ENCODE peak calls at places on chromosomes 13 and 19, in seven cellular contexts. O, C, Y, N, H, T and V are unnamed samples.

GRCh38 chr19:12293771-12294307 is 844 bp downstream of the ZNF44 start:
- DNase-seq in C (peak; percentile 61), O (peak; percentile 72), Y (peak; percentile 46), N (peak; percentile 51), H (peak; percentile 47), T (peak; percentile 44), V (peak; percentile 84)

GRCh38 chr19:860481-861098 is 1.1 kb downstream of the CFD start:
- DNase-seq in C (peak; percentile 84), Y (peak; percentile 75), O (peak; percentile 77), T (peak; percentile 66), N (peak; percentile 56), H (no peak), V (no peak)

GRCh38 chr19:29529646-29530548 is 4.1 kb downstream of the VSTM2B start:
- DNase-seq in C (no peak), O (no peak), N (no peak), T (no peak), Y (no peak), H (no peak), V (no peak)

GRCh38 chr19:38004505-38005223 is 97.7 kb downstream of the SIPA1L3 start:
- DNase-seq in N (no peak), H (peak; percentile 90), Y (peak; percentile 98), T (peak; percentile 94), C (peak; percentile 82), O (peak; percentile 73), V (peak; percentile 91)

GRCh38 chr19:5231857-5232503 is 108.6 kb downstream of the PTPRS start:
- DNase-seq in H (no peak), C (no peak), T (no peak), Y (no peak), O (no peak), N (no peak), V (no peak)

GRCh38 chr19:52691215-52691610 is 43.6 kb downstream of the ZNF611 start:
- DNase-seq in O (no peak), C (no peak), H (peak; percentile 7), N (no peak), T (no peak), Y (no peak), V (no peak)

GRCh38 chr13:83773961-83774360 is 108.3 kb downstream of the SLITRK1 start:
- DNase-seq in T (no peak), O (no peak), C (no peak), Y (peak; percentile 17), H (no peak), N (no peak), V (no peak)

GRCh38 chr13:22357132-22357531 is 686.3 kb downstream of the FGF9 start:
- DNase-seq in C (no peak), Y (no peak), O (no peak), T (no peak), H (peak; percentile 38), N (no peak), V (no peak)

GRCh38 chr13:40506592-40507446 is 159.6 kb downstream of the FOXO1 start:
- DNase-seq in T (no peak), O (no peak), C (no peak), H (no peak), Y (no peak), N (no peak), V (no peak)

GRCh38 chr19:35645680-35646511 is 2.2 kb upstream of the COX6B1 start:
- DNase-seq in C (no peak), T (no peak), O (no peak), N (no peak), H (no peak), Y (no peak), V (no peak)

GRCh38 chr19:5694167-5694951 is 4.3 kb downstream of the RPL36 start:
- DNase-seq in H (no peak), Y (no peak), T (no peak), N (no peak), C (no peak), O (no peak), V (peak; percentile 66)

GRCh38 chr13:32840113-32840512 is 176.1 kb upstream of the KL start:
- DNase-seq in N (no peak), C (no peak), T (no peak), Y (no peak), H (no peak), O (no peak), V (no peak)

GRCh38 chr13:50319603-50320296 is 304.5 kb downstream of the KCNRG start:
- DNase-seq in H (peak; percentile 36), N (peak; percentile 20), O (no peak), C (no peak), Y (peak; percentile 29), T (no peak), V (no peak)

GRCh38 chr19:55647732-55648656 is at the start of gene CCDC106:
- DNase-seq in T (peak; percentile 63), O (peak; percentile 85), C (peak; percentile 80), N (peak; percentile 56), Y (peak; percentile 68), H (peak; percentile 79), V (no peak)

GRCh38 chr13:107649071-107649470 is 566.3 kb downstream of the LIG4 start:
- DNase-seq in H (no peak), T (no peak), Y (peak; percentile 38), N (no peak), C (no peak), O (no peak), V (no peak)

DNA sequence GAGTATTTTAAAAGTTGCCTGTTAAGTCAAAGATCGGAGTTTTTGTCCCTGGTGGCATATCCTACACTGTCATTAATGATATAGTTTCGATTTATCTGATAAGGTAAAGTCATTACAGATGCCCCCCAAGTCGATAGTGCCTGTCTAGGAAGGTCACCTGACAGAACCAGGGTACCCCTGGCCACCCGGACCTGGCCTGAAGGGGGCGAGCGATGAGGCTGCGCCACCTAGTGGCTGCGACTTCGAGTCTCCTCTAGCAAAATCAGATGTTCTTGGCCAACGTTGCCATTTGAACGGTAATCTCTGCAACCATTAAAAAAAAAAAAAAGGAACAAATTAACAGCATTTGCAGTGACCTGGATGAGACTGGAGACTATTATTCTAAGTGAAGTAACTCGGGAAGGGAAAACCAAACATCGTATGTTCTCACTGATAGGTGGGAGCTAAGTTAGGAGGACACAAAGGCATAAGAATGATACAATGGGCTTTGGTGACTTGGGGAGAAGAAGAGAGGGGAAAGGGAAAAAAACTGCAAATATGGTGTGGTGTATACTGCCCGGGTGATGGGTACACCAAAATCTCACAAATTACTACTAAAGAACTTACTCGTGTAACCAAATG is 565.1 kb downstream of the LIG4 start:
- DNase-seq in Y (peak; percentile 62), C (peak; percentile 53), N (no peak), T (peak; percentile 33), O (peak; percentile 7), H (peak; percentile 19), V (no peak)
- H3K4me3 ChIP-seq in Y (no peak overlapping the region), C (no peak overlapping the region), N (no peak overlapping the region), T (no peak overlapping the region), O (no peak overlapping the region), H (no peak overlapping the region), V (no peak overlapping the region)

DNA sequence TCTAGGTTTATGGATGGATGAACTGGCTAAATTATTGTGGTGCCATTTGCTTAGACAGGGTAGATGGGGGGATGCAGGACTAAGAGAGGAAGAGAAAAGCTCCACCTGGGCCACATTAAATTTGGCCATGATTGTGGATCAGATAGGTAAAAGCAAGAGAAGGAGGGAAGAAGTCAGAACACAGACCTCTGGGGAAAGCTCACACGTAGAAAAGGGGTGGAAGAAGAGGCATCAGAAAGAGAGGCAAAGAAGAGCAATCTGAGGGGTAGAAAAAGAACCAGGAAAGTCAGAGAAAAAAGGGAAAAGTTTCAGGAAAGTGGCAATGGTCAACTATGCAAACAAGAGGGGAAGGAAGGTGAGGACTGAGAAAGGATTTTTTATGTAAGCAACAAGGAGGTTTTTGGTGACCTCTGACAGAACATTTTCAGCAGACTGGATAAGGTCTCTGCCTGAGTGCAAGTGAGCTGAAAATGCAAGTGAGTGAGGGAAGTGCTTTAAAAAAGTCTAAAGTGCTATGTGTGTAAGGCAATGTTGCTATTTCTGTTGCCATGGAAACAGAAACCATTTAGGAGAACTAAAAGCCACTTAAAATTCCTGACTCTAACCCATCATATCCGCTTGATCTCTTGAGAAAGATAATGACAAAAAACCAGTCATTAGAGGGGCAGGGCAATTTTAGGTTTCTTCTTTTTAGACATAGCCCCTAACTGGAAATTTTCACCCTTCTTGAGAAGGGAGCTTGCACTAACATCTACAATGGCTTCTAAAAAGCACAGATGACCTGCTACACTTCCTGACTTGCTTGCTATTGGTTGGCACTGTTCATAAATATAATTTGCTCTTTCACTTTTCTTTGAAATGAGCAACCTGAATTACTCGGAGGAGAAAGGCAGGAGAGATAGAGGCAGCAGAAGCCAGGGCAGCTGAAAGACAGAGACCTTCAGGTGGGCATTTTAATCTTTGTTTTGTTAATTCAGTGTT is at the start of gene CYSLTR2:
- DNase-seq in H (peak; percentile 24), N (peak; percentile 80), Y (peak; percentile 13), C (no peak), O (no peak), T (no peak), V (no peak)
- H3K4me3 ChIP-seq in H (peak within 1 kb of the TSS; percentile 45), N (peak within 1 kb of the TSS; percentile 55), Y (no peak within 1 kb of the TSS), C (peak within 1 kb of the TSS; percentile 63), O (peak within 1 kb of the TSS; percentile 11), T (no peak within 1 kb of the TSS), V (peak within 1 kb of the TSS; percentile 53)

DNA sequence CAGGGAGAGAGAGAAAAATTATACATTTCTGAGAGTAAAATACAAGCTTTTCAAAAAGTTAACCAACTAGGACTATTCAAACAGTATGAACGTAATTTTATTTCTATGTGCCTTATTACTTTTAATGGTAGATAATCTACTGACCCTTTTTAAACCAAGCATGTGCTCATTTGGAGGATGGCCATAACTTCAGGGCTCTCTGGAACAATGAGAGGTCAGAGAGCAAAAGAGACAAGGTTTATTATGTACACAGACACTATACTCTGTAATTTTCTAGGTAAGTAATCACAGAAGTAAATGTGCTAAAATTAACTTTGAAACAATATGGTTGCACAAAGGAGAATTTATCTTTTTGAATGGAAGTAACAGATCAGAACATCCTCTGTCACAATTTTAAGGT is 1.1 kb downstream of the POSTN start:
- DNase-seq in Y (no peak), H (no peak), C (no peak), T (no peak), O (no peak), N (no peak), V (no peak)
- H3K4me3 ChIP-seq in Y (no peak overlapping the region), H (peak overlapping the region; percentile 26), C (peak overlapping the region; percentile 48), T (no peak overlapping the region), O (no peak overlapping the region), N (no peak overlapping the region), V (peak overlapping the region; percentile 51)

GRCh38 chr13:29436291-29436690 is 159.2 kb downstream of the SLC7A1 start:
- DNase-seq in Y (peak; percentile 70), O (no peak), C (no peak), T (no peak), N (no peak), H (no peak), V (no peak)
- H3K4me3 ChIP-seq in Y (no peak overlapping the region), O (no peak overlapping the region), C (no peak overlapping the region), T (no peak overlapping the region), N (no peak overlapping the region), H (no peak overlapping the region), V (no peak overlapping the region)